ENCODE peak calls at places on chromosomes 13 and 19, in nine cellular contexts. A is IMR-90; R is stimulated activated CD8-positive, alpha-beta memory T cell treated with anti-CD3 and anti-CD28 coated beads, Interleukin-15, amount 100 ng/mL, for 4 hours; V is CD8-positive, alpha-beta memory T cell; Y is effector memory CD4-positive, alpha-beta T cell; B is HFFc6; X is activated naive CD8-positive, alpha-beta T cell treated with anti-CD3 and anti-CD28 coated beads, Interleukin-2, amount 50 U/mL, for 24 hours; O is NCI-H1694; F is GM13977. H is an unnamed sample.

GRCh38 chr13:106752584-106753202 is 184.8 kb upstream of the ARGLU1 start:
- DNase-seq in O (no peak), A (no peak), B (no peak), F (no peak), Y (no peak), X (no peak), V (no peak), R (no peak), H (no peak)

GRCh38 chr19:38388310-38389100 is at the start of gene SPRED3:
- DNase-seq in B (no peak), Y (no peak), O (peak; percentile 53), A (peak; percentile 66), V (peak; percentile 33), F (peak; percentile 42), X (no peak), R (no peak), H (peak; percentile 37)

GRCh38 chr13:73656863-73657262 is 477.3 kb downstream of the KLF12 start:
- DNase-seq in F (no peak), X (no peak), O (no peak), V (no peak), R (no peak), Y (no peak), A (peak; percentile 42), B (peak; percentile 62), H (no peak)

GRCh38 chr13:56201834-56202233 is 938.9 kb upstream of the PRR20A start:
- DNase-seq in F (no peak), X (no peak), A (no peak), Y (no peak), B (no peak), R (no peak), V (no peak), O (no peak), H (no peak)

GRCh38 chr13:29500426-29500825 is 95.1 kb downstream of the SLC7A1 start:
- DNase-seq in F (no peak), B (no peak), O (no peak), Y (no peak), A (no peak), X (no peak), R (no peak), V (no peak), H (no peak)

GRCh38 chr19:33689886-33690285 is 68.1 kb downstream of the CHST8 start:
- DNase-seq in Y (no peak), R (no peak), B (no peak), A (no peak), O (no peak), V (no peak), F (no peak), X (no peak), H (peak; percentile 50)

GRCh38 chr13:26515721-26516120 is 41.8 kb upstream of the WASF3 start:
- DNase-seq in V (no peak), Y (no peak), B (no peak), F (no peak), R (no peak), X (no peak), A (no peak), O (no peak), H (no peak)

GRCh38 chr19:10708261-10708660 is 7.0 kb downstream of the QTRT1 start:
- DNase-seq in R (no peak), B (no peak), A (no peak), V (no peak), F (no peak), X (no peak), O (no peak), Y (no peak), H (no peak)

GRCh38 chr19:4291200-4291732 is 10.9 kb downstream of the TMIGD2 start:
- DNase-seq in V (no peak), R (no peak), A (no peak), F (no peak), X (no peak), O (no peak), B (no peak), Y (no peak), H (no peak)

GRCh38 chr13:59277106-59277505 is 886.6 kb downstream of the DIAPH3 start:
- DNase-seq in O (no peak), R (no peak), B (no peak), A (no peak), Y (no peak), X (no peak), F (no peak), V (no peak), H (no peak)

GRCh38 chr13:101941095-101941777 is 460.6 kb downstream of the FGF14 start:
- DNase-seq in Y (no peak), A (peak; percentile 2), R (no peak), O (no peak), X (no peak), V (no peak), B (peak; percentile 13), F (no peak), H (no peak)

GRCh38 chr13:75326173-75327131 is 155.5 kb downstream of the TBC1D4 start:
- DNase-seq in X (peak; percentile 63), V (peak; percentile 33), A (peak; percentile 53), O (no peak), R (peak; percentile 2), F (peak; percentile 56), Y (peak; percentile 51), B (no peak), H (no peak)

GRCh38 chr19:6271721-6272410 is 7.9 kb downstream of the MLLT1 start:
- DNase-seq in F (peak; percentile 16), V (no peak), R (no peak), O (no peak), A (peak; percentile 74), X (no peak), B (peak; percentile 65), Y (no peak), H (peak; percentile 75)

GRCh38 chr13:99998261-99998660 is 16.7 kb downstream of the ZIC2 start:
- DNase-seq in Y (no peak), A (no peak), B (no peak), R (no peak), X (no peak), F (no peak), O (no peak), V (no peak), H (no peak)

GRCh38 chr13:109682534-109683244 is 103.7 kb downstream of the IRS2 start:
- DNase-seq in F (no peak), Y (no peak), A (no peak), B (no peak), V (no peak), O (no peak), X (no peak), R (no peak), H (no peak)

GRCh38 chr19:47693489-47693888 is 19.7 kb upstream of the EHD2 start:
- DNase-seq in B (no peak), F (no peak), X (no peak), Y (no peak), A (no peak), O (no peak), R (no peak), V (no peak), H (no peak)

H was measured in breast epithelium.